ENCODE peak calls at places on chromosomes 6 and 20, in six cellular contexts. One of them, this sample, is unnamed.

GRCh38 chr6:139747154-139747553 is 372.7 kb upstream of the CITED2 start:
- DNase-seq in HepG2: no peak
- DNase-seq in GM12878: no peak
- DNase-seq in endothelial cell of umbilical vein: no peak
- DNase-seq in K562: no peak
- DNase-seq in A549: no peak
- DNase-seq in this sample: no peak

GRCh38 chr20:20666359-20666758 is 46.1 kb downstream of the RALGAPA2 start:
- DNase-seq in A549: no peak
- DNase-seq in K562: no peak
- DNase-seq in HepG2: no peak
- DNase-seq in endothelial cell of umbilical vein: peak; percentile 30
- DNase-seq in GM12878: no peak
- DNase-seq in this sample: peak; percentile 40

GRCh38 chr20:407097-407952 is 774 bp upstream of the RBCK1 start:
- DNase-seq in HepG2: peak; percentile 95
- DNase-seq in GM12878: no peak
- DNase-seq in K562: peak; percentile 81
- DNase-seq in A549: peak; percentile 91
- DNase-seq in endothelial cell of umbilical vein: peak; percentile 84
- DNase-seq in this sample: peak; percentile 92

GRCh38 chr20:3677733-3678132 is 4.1 kb downstream of the ADAM33 start:
- DNase-seq in K562: no peak
- DNase-seq in HepG2: no peak
- DNase-seq in A549: no peak
- DNase-seq in GM12878: no peak
- DNase-seq in endothelial cell of umbilical vein: no peak
- DNase-seq in this sample: no peak

GRCh38 chr6:42441059-42441471 is 10.7 kb downstream of the TRERF1 start:
- DNase-seq in GM12878: no peak
- DNase-seq in A549: no peak
- DNase-seq in HepG2: no peak
- DNase-seq in endothelial cell of umbilical vein: no peak
- DNase-seq in K562: no peak
- DNase-seq in this sample: no peak

GRCh38 chr6:46862381-46862780 is 59.4 kb downstream of the ADGRF5 start:
- DNase-seq in endothelial cell of umbilical vein: no peak
- DNase-seq in GM12878: no peak
- DNase-seq in A549: no peak
- DNase-seq in K562: no peak
- DNase-seq in HepG2: no peak
- DNase-seq in this sample: no peak

GRCh38 chr20:45088247-45088646 is 12.7 kb downstream of the KCNS1 start:
- DNase-seq in endothelial cell of umbilical vein: no peak
- DNase-seq in A549: no peak
- DNase-seq in HepG2: no peak
- DNase-seq in GM12878: no peak
- DNase-seq in K562: no peak
- DNase-seq in this sample: no peak

GRCh38 chr6:15879372-15880261 is 216.8 kb upstream of the DTNBP1 start:
- DNase-seq in GM12878: no peak
- DNase-seq in A549: no peak
- DNase-seq in K562: peak; percentile 42
- DNase-seq in HepG2: no peak
- DNase-seq in endothelial cell of umbilical vein: peak; percentile 87
- DNase-seq in this sample: no peak

GRCh38 chr6:168130168-168130651 is 51.2 kb upstream of the FRMD1 start:
- DNase-seq in endothelial cell of umbilical vein: no peak
- DNase-seq in GM12878: no peak
- DNase-seq in K562: no peak
- DNase-seq in HepG2: no peak
- DNase-seq in A549: no peak
- DNase-seq in this sample: no peak

GRCh38 chr6:3251462-3252314 is 7.1 kb upstream of the PSMG4 start:
- DNase-seq in HepG2: peak; percentile 77
- DNase-seq in K562: peak; percentile 93
- DNase-seq in A549: peak; percentile 75
- DNase-seq in GM12878: peak; percentile 30
- DNase-seq in endothelial cell of umbilical vein: peak; percentile 79
- DNase-seq in this sample: peak; percentile 86

DNA sequence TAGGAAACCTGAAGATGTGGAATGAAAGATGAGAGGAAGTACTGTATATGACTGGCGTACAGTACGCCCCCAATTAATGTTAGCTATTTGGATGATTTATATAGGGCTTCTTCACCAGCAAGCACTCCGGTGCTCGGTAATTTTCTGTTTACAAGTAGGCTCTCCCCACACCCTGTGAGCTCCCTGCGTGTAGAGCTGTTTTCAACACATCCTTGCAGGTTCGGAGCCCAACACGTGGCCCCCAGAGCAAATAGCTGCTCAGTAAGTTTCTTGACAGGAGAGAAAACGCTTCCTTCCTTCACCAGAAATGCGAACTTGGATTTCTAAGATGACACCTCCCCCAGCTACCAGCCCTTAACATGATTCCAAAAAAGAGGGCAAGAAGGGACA is 1.2 kb upstream of the RAB22A start:
- DNase-seq in A549: no peak
- DNase-seq in GM12878: no peak
- DNase-seq in HepG2: no peak
- DNase-seq in K562: no peak
- DNase-seq in endothelial cell of umbilical vein: no peak
- DNase-seq in this sample: peak; percentile 19
- TF ChIP-seq CTCF in A549: no peak
- TF ChIP-seq CTCF in GM12878: no peak
- TF ChIP-seq CTCF in HepG2: no peak
- TF ChIP-seq CTCF in K562: no peak
- TF ChIP-seq CTCF in endothelial cell of umbilical vein: no peak
- TF ChIP-seq CTCF in this sample: no peak

DNA sequence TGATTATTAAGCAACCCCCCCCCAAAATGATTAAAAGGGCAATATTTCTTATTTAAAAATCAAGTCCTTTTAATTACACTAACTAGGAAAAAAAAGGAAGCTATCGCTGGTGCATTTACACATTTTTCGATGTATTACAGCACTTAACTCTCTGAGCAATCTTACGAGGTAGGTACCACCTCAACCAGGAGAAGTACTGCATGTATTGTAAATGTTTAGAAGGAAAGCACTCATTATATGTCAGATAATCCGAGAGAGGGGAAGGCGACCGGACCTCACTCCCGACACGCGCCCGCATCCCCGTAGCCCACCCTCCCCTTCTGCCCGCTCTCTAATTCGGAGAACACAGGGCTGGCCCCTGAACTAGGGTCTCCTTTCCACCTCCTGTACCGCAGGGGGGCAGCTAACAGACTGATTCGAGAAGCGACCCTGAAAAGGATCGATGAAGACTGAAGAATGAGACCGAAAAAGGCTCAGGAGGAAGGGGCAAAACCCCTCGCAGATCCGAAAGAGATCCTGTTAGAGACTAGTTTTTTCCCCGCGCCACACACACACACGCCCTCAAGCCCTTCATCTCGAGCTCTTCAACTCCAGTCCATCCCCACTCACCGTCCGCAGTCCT is 337 bp downstream of the ESF1 start:
- DNase-seq in K562: peak; percentile 27
- DNase-seq in endothelial cell of umbilical vein: no peak
- DNase-seq in A549: peak; percentile 15
- DNase-seq in GM12878: no peak
- DNase-seq in HepG2: no peak
- DNase-seq in this sample: no peak
- TF ChIP-seq POLR2A in K562: peak; percentile 83
- TF ChIP-seq POLR2A in endothelial cell of umbilical vein: peak; percentile 78
- TF ChIP-seq POLR2A in A549: no peak
- TF ChIP-seq POLR2A in GM12878: peak; percentile 94
- TF ChIP-seq POLR2A in HepG2: peak; percentile 97
- TF ChIP-seq POLR2A in this sample: no peak

DNA sequence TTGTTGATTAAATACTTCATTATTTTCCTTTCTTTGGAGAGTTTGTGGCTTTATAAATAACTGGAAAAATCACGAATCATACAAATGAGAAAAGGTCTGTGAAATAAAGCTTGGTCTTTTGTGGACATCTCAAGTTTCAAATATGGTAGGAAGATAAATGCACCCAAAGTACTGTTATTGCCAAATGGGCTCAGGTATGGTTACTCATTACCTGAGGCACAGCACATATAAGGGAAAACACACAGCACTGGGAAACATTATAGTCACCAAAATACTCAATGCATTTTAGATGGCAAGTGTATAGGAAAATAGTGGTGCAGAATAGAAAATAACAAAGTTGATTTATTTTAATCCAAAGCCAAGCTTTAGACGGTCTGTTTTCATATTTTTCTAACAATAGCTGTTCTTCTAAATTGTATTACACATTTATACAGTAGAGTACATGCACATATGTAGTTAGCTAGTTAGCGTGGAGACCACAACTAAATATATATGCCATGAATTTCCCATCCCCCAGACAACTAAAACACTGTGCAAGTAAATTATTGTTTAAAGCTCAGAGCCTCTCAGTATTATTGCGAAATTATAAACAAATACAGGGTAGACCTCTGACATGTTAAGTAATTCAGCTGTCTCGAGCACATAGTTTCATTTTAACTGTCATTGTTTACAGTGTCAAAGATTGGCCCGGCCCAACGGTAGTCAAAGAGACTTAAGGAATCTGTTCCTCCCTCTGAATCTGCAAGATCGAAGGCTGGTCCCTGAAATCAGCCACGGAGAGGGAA is 335.9 kb downstream of the SYNE1 start:
- DNase-seq in K562: no peak
- DNase-seq in HepG2: peak; percentile 89
- DNase-seq in endothelial cell of umbilical vein: no peak
- DNase-seq in A549: no peak
- DNase-seq in GM12878: no peak
- DNase-seq in this sample: no peak
- TF ChIP-seq MYC in K562: no peak
- TF ChIP-seq MYC in HepG2: no peak
- TF ChIP-seq MYC in endothelial cell of umbilical vein: no peak
- TF ChIP-seq MYC in A549: no peak
- TF ChIP-seq MYC in GM12878: no peak
- TF ChIP-seq MYC in this sample: no peak

GRCh38 chr6:161021543-161021942 is 30.0 kb downstream of the MAP3K4 start:
- DNase-seq in K562: no peak
- DNase-seq in endothelial cell of umbilical vein: no peak
- DNase-seq in HepG2: no peak
- DNase-seq in GM12878: no peak
- DNase-seq in A549: no peak
- DNase-seq in this sample: no peak
- TF ChIP-seq CTCF in K562: no peak
- TF ChIP-seq CTCF in endothelial cell of umbilical vein: no peak
- TF ChIP-seq CTCF in HepG2: no peak
- TF ChIP-seq CTCF in GM12878: no peak
- TF ChIP-seq CTCF in A549: no peak
- TF ChIP-seq CTCF in this sample: no peak

GRCh38 chr6:31378062-31378720 is 21.2 kb upstream of the HLA-B start:
- DNase-seq in GM12878: no peak
- DNase-seq in K562: no peak
- DNase-seq in A549: no peak
- DNase-seq in HepG2: peak; percentile 61
- DNase-seq in endothelial cell of umbilical vein: no peak
- DNase-seq in this sample: no peak
- TF ChIP-seq POLR2A in GM12878: no peak
- TF ChIP-seq POLR2A in K562: no peak
- TF ChIP-seq POLR2A in A549: no peak
- TF ChIP-seq POLR2A in HepG2: no peak
- TF ChIP-seq POLR2A in endothelial cell of umbilical vein: no peak
- TF ChIP-seq POLR2A in this sample: no peak